ENCODE peak calls at places on chromosome 5, in ten cellular contexts. J is cardiac muscle cell, H is adrenal gland, Z is kidney epithelial cell, X is GM12865, C is mammary epithelial cell, A is retinal pigment epithelial cell, L is cardiac fibroblast, Q is colonic mucosa, Y is left lung. U is an unnamed sample.

GRCh38 chr5:96702503-96703383 is 40.6 kb downstream of the CAST start:
- DNase-seq in J (peak), H (peak), Z (peak), X (peak), C (peak), A (peak), L (peak), Q (peak), Y (peak), U (no peak)

GRCh38 chr5:143037071-143037470 is 266.9 kb downstream of the ARHGAP26 start:
- DNase-seq in J (no peak), H (no peak), Z (no peak), X (peak), C (peak), A (no peak), L (no peak), Q (no peak), Y (no peak), U (no peak)

GRCh38 chr5:139524932-139525585 is 36.1 kb upstream of the UBE2D2 start:
- DNase-seq in J (no peak), H (no peak), Z (no peak), X (peak), C (no peak), A (no peak), L (no peak), Q (no peak), Y (no peak), U (no peak)

GRCh38 chr5:43193952-43194321 is 1.9 kb downstream of the NIM1K start:
- DNase-seq in J (no peak), H (no peak), Z (no peak), X (no peak), C (no peak), A (no peak), L (no peak), Q (no peak), Y (no peak), U (no peak)

GRCh38 chr5:157516016-157516415 is 56.0 kb downstream of the NIPAL4 start:
- DNase-seq in J (peak), H (peak), Z (peak), X (no peak), C (peak), A (peak), L (peak), Q (no peak), Y (no peak), U (no peak)

GRCh38 chr5:173716058-173716682 is 99.7 kb upstream of the BOD1 start:
- DNase-seq in J (no peak), H (no peak), Z (no peak), X (no peak), C (no peak), A (no peak), L (no peak), Q (no peak), Y (no peak), U (no peak)

GRCh38 chr5:57754616-57755015 is 272.0 kb upstream of the ACTBL2 start:
- DNase-seq in J (no peak), H (no peak), Z (no peak), X (no peak), C (peak), A (no peak), L (no peak), Q (no peak), Y (no peak), U (no peak)

GRCh38 chr5:57383093-57383861 is 99.3 kb downstream of the ACTBL2 start:
- DNase-seq in J (peak), H (peak), Z (no peak), X (peak), C (peak), A (peak), L (peak), Q (peak), Y (no peak), U (peak)

GRCh38 chr5:135036405-135036804 is 2.4 kb upstream of the PITX1 start:
- DNase-seq in J (no peak), H (no peak), Z (no peak), X (no peak), C (no peak), A (no peak), L (no peak), Q (no peak), Y (peak), U (no peak)

GRCh38 chr5:135033866-135034185 is 202 bp downstream of the PITX1 start:
- DNase-seq in J (no peak), H (no peak), Z (no peak), X (peak), C (no peak), A (no peak), L (no peak), Q (no peak), Y (no peak), U (no peak)

GRCh38 chr5:135035678-135036030 is 1.6 kb upstream of the PITX1 start:
- DNase-seq in J (no peak), H (no peak), Z (no peak), X (no peak), C (no peak), A (no peak), L (no peak), Q (no peak), Y (peak), U (no peak)

GRCh38 chr5:135034186-135034962 is at the start of gene PITX1:
- DNase-seq in J (no peak), H (peak), Z (no peak), X (peak), C (peak), A (no peak), L (peak), Q (peak), Y (peak), U (peak)

DNA sequence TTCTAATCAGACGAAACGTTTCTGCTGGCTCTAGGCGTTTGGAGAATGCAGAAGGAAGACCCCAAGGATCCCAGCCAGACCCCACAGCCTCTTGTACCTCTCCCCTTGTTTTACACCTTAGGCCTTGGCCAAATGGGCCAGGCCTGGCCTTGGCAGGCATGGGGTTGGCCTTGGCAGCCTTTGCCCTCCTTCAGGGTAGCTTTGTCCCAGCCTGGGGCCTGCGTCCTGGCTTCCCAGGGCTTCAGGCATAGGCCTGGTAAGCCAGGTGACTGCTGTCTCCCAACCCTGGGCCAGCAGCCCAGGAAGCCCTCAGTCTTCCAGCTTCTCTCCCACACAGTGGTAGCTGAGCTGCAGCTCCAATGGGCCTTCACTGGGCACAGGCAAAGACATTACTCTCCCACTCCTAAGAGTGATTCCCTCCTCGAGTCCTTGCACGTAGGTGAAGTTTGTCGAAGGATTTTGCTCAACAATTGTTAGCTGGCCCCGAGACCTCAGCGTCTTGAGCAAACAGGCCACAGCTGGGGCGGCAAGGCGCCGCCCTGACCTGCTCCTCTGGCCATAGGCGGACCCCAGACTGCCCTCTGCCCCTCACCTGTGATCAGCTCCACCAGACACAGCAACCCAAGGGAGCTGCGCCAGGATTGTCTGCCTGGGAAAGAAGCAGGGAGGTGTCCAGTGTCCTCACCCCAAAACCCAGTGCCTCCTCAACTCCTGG is 1.1 kb upstream of the PITX1 start:
- DNase-seq in J (no peak), H (no peak), Z (no peak), X (no peak), C (no peak), A (no peak), L (no peak), Q (no peak), Y (peak), U (no peak)
- H3K4me3 ChIP-seq in J (no peak), H (no peak), Z (no peak), X (no peak), C (no peak), A (no peak), L (no peak), Q (peak), Y (no peak), U (peak)

GRCh38 chr5:111201705-111202104 is 22.5 kb upstream of the CAMK4 start:
- DNase-seq in J (no peak), H (no peak), Z (no peak), X (no peak), C (no peak), A (no peak), L (no peak), Q (no peak), Y (no peak), U (no peak)
- H3K4me3 ChIP-seq in J (no peak), H (no peak), Z (no peak), X (no peak), C (no peak), A (no peak), L (no peak), Q (no peak), Y (no peak), U (no peak)

GRCh38 chr5:98436672-98437071 is 336.8 kb upstream of the RGMB start:
- DNase-seq in J (no peak), H (no peak), Z (no peak), X (no peak), C (no peak), A (no peak), L (no peak), Q (no peak), Y (no peak), U (no peak)

GRCh38 chr5:98428806-98429205 is 344.7 kb upstream of the RGMB start:
- DNase-seq in J (peak), H (peak), Z (no peak), X (peak), C (peak), A (no peak), L (peak), Q (peak), Y (no peak), U (no peak)

GRCh38 chr5:98433022-98433421 is 340.4 kb upstream of the RGMB start:
- DNase-seq in J (peak), H (no peak), Z (no peak), X (no peak), C (no peak), A (no peak), L (peak), Q (no peak), Y (no peak), U (no peak)

GRCh38 chr5:98432378-98432777 is 341.1 kb upstream of the RGMB start:
- DNase-seq in J (no peak), H (no peak), Z (no peak), X (no peak), C (no peak), A (no peak), L (no peak), Q (no peak), Y (no peak), U (no peak)

DNA sequence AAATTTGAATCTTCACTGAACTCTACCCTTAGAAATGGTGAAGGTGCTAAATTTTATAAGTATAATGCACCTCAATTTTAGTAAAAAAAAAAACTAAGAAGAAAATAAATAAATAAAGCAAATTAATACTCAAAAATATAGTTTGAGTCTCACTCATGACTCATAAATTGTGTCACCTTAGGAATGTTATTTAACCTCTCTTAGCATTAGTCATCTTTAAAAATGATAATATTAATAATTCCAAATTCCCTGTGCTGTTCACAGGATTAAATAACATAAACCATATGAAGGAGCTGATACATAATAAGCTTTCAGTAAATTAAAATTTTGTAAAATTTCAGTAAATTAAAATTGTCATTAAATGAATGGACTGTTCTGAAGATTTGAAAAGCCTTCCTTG is 339.8 kb upstream of the RGMB start:
- DNase-seq in J (peak), H (no peak), Z (no peak), X (no peak), C (peak), A (no peak), L (peak), Q (no peak), Y (no peak), U (no peak)
- H3K4me3 ChIP-seq in J (no peak), H (no peak), Z (no peak), X (no peak), C (no peak), A (no peak), L (no peak), Q (no peak), Y (no peak), U (no peak)

DNA sequence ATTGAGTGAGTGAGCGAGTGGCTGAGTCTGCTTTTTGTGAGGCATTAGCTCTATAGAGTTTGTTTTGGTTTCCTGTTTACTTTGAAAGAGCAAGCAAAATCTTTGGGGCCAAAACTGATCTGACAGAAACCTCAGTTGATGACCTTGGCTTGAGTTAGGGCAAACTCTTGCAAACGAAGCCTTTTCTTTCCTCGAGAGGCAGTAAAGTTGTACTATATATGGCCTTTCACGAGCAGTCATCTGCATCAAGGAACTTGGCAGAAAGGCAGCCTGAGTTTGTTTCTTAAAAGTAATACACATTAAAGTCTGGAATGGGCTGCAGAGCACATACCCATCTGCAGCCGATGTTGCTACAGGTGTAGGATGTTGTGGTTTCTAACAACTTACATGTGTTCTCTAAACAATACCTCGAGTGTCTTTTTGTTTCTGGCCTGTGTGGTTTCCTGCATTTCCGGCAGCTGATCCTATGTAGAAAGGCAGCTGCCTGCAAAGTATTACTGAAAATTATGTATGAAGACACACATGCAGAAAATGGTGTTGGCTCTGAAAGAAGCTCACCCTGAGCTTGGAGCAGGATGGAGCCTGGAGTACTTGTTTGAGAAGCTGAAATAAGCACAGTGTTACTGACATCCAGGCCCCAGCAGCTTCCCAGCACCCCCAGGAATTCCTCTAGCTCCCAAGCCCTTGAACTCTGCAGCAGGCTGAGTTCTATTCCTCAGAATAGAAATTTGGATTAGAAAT is 60.8 kb downstream of the FOXD1 start:
- DNase-seq in J (no peak), H (no peak), Z (no peak), X (peak), C (peak), A (no peak), L (no peak), Q (no peak), Y (no peak), U (peak)
- H3K4me3 ChIP-seq in J (no peak), H (no peak), Z (no peak), X (peak), C (no peak), A (no peak), L (no peak), Q (no peak), Y (no peak), U (no peak)

GRCh38 chr5:154893381-154893780 is 35.0 kb downstream of the CNOT8 start:
- DNase-seq in J (no peak), H (no peak), Z (no peak), X (no peak), C (no peak), A (no peak), L (no peak), Q (no peak), Y (no peak), U (no peak)

GRCh38 chr5:154899107-154899816 is 38.7 kb downstream of the GEMIN5 start:
- DNase-seq in J (no peak), H (no peak), Z (no peak), X (no peak), C (no peak), A (no peak), L (no peak), Q (no peak), Y (no peak), U (no peak)

GRCh38 chr5:154898210-154898609 is 39.8 kb downstream of the CNOT8 start:
- DNase-seq in J (no peak), H (no peak), Z (no peak), X (no peak), C (no peak), A (no peak), L (no peak), Q (no peak), Y (no peak), U (no peak)

GRCh38 chr5:154895606-154896561 is 37.5 kb downstream of the CNOT8 start:
- DNase-seq in J (no peak), H (no peak), Z (no peak), X (no peak), C (no peak), A (no peak), L (no peak), Q (no peak), Y (no peak), U (no peak)

DNA sequence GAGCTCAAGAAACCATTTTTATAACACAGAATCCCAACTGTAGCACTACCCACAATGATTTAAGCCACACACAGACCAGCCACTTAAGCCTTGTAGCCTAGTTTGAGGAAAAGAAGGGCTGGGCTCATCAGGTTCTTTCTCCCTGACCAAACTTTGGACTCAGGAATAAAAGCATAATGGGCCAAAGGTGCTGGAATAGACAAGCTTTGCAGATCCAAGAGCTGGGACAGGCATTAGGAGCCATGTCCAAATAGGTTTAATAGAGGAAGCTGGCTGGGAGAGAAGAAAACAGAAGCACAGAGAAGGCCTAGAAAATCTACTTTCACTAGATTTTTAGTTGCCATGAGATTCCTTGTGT is 38.1 kb downstream of the CNOT8 start:
- DNase-seq in J (no peak), H (no peak), Z (no peak), X (no peak), C (no peak), A (no peak), L (no peak), Q (no peak), Y (no peak), U (no peak)
- H3K4me3 ChIP-seq in J (no peak), H (no peak), Z (no peak), X (no peak), C (no peak), A (no peak), L (no peak), Q (no peak), Y (no peak), U (no peak)